ENCODE peak calls at places on chromosome 9, in eight cellular contexts. T, J, N, D, W, O, V and F are unnamed samples.

GRCh38 chr9:123058834-123059233 is 25.4 kb downstream of the GPR21 start:
- DNase-seq in T (no peak), J (peak; percentile 60), N (no peak), D (no peak), W (peak; percentile 65), O (peak; percentile 59), V (no peak), F (peak; percentile 24)

GRCh38 chr9:27714388-27714787 is 141.1 kb upstream of the C9orf72 start:
- DNase-seq in T (no peak), J (peak; percentile 7), N (no peak), D (no peak), W (no peak), O (no peak), V (no peak), F (no peak)

GRCh38 chr9:129164246-129164930 is 13.7 kb downstream of the IER5L start:
- DNase-seq in T (no peak), J (no peak), N (peak; percentile 49), D (peak; percentile 62), W (peak; percentile 53), O (no peak), V (no peak), F (peak; percentile 49)

GRCh38 chr9:110156902-110157301 is 51.1 kb downstream of the C9orf152 start:
- DNase-seq in T (peak; percentile 43), J (no peak), N (no peak), D (peak; percentile 26), W (no peak), O (no peak), V (no peak), F (peak; percentile 62)

GRCh38 chr9:16526380-16526779 is 344.1 kb downstream of the BNC2 start:
- DNase-seq in T (no peak), J (peak; percentile 55), N (no peak), D (no peak), W (peak; percentile 77), O (no peak), V (no peak), F (peak; percentile 82)

GRCh38 chr9:131590907-131591844 is 45.9 kb downstream of the PRRT1B start:
- DNase-seq in T (peak; percentile 84), J (peak; percentile 78), N (peak; percentile 81), D (peak; percentile 85), W (peak; percentile 70), O (peak; percentile 80), V (peak; percentile 92), F (peak; percentile 47)

GRCh38 chr9:95127249-95128176 is 190.0 kb downstream of the FANCC start:
- DNase-seq in T (peak; percentile 71), J (peak; percentile 74), N (peak; percentile 88), D (peak; percentile 87), W (peak; percentile 71), O (peak; percentile 78), V (peak; percentile 90), F (peak; percentile 52)

GRCh38 chr9:33186457-33187168 is 19.5 kb upstream of the B4GALT1 start:
- DNase-seq in T (no peak), J (no peak), N (no peak), D (peak; percentile 38), W (peak; percentile 67), O (no peak), V (no peak), F (no peak)

GRCh38 chr9:119257592-119257991 is 111.6 kb downstream of the BRINP1 start:
- DNase-seq in T (no peak), J (no peak), N (no peak), D (no peak), W (no peak), O (no peak), V (no peak), F (no peak)

GRCh38 chr9:87581949-87582637 is 84.4 kb downstream of the DAPK1 start:
- DNase-seq in T (no peak), J (no peak), N (no peak), D (no peak), W (no peak), O (no peak), V (no peak), F (no peak)

GRCh38 chr9:133701981-133702797 is 36.0 kb downstream of the SARDH start:
- DNase-seq in T (peak; percentile 65), J (no peak), N (peak; percentile 13), D (peak; percentile 32), W (peak; percentile 15), O (no peak), V (peak; percentile 61), F (peak; percentile 15)

GRCh38 chr9:20070336-20070735 is 281.5 kb upstream of the SLC24A2 start:
- DNase-seq in T (no peak), J (no peak), N (no peak), D (no peak), W (no peak), O (no peak), V (no peak), F (peak; percentile 27)

GRCh38 chr9:6894135-6894534 is 136.4 kb downstream of the KDM4C start:
- DNase-seq in T (no peak), J (no peak), N (no peak), D (no peak), W (no peak), O (no peak), V (no peak), F (no peak)

GRCh38 chr9:95137587-95138145 is 179.8 kb downstream of the FANCC start:
- DNase-seq in T (no peak), J (no peak), N (no peak), D (no peak), W (no peak), O (no peak), V (no peak), F (no peak)

GRCh38 chr9:72982161-72982799 is 29.4 kb upstream of the ALDH1A1 start:
- DNase-seq in T (no peak), J (no peak), N (no peak), D (no peak), W (no peak), O (no peak), V (no peak), F (no peak)

GRCh38 chr9:127104465-127105311 is 17.7 kb downstream of the ANGPTL2 start:
- DNase-seq in T (no peak), J (no peak), N (no peak), D (no peak), W (peak; percentile 32), O (no peak), V (no peak), F (no peak)
- H3K4me1 ChIP-seq in T (no peaks in the 10 kb centered on the region), J (no peaks in the 10 kb centered on the region), N (peaks cover 15% of the 10 kb centered on the region), D (peaks cover 6% of the 10 kb centered on the region), W (peaks cover 22% of the 10 kb centered on the region), O (peaks cover 8% of the 10 kb centered on the region), V (peaks cover 2% of the 10 kb centered on the region), F (no peaks in the 10 kb centered on the region)

DNA sequence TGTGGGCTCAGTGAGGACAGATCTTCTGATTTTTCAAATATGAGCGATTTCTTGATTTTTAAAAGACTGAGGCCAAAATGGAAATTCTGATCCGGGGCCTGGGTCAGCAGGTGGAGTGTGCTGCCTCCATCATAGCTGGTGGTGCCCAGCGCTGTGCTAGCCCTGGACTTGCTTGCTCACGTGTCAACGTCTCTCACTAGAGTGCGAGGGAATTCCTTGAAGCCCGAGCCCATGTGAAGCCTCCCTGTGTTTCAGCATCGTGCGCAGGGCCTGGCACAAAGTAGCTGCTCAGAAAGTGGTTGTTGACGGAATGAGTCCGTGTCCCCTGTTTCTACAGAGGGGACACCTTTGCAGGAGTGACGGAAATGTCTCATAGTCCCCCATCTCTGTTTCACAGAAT is 50.5 kb downstream of the RGS3 start:
- DNase-seq in T (no peak), J (no peak), N (no peak), D (no peak), W (no peak), O (no peak), V (no peak), F (no peak)
- H3K4me1 ChIP-seq in T (peaks cover 9% of the 10 kb centered on the region), J (no peaks in the 10 kb centered on the region), N (peaks cover 13% of the 10 kb centered on the region), D (peaks cover 25% of the 10 kb centered on the region), W (peaks cover 18% of the 10 kb centered on the region), O (peaks cover 10% of the 10 kb centered on the region), V (no peaks in the 10 kb centered on the region), F (peaks cover 20% of the 10 kb centered on the region)

GRCh38 chr9:125649826-125650225 is 57.2 kb downstream of the MAPKAP1 start:
- DNase-seq in T (no peak), J (no peak), N (no peak), D (no peak), W (no peak), O (no peak), V (no peak), F (no peak)

GRCh38 chr9:125651907-125652306 is 55.1 kb downstream of the MAPKAP1 start:
- DNase-seq in T (no peak), J (no peak), N (no peak), D (no peak), W (no peak), O (no peak), V (no peak), F (no peak)

GRCh38 chr9:125648294-125648693 is 58.7 kb downstream of the MAPKAP1 start:
- DNase-seq in T (no peak), J (no peak), N (no peak), D (no peak), W (no peak), O (no peak), V (no peak), F (no peak)

GRCh38 chr9:125650271-125650737 is 56.7 kb downstream of the MAPKAP1 start:
- DNase-seq in T (no peak), J (peak; percentile 66), N (no peak), D (no peak), W (peak; percentile 46), O (no peak), V (no peak), F (peak; percentile 64)

DNA sequence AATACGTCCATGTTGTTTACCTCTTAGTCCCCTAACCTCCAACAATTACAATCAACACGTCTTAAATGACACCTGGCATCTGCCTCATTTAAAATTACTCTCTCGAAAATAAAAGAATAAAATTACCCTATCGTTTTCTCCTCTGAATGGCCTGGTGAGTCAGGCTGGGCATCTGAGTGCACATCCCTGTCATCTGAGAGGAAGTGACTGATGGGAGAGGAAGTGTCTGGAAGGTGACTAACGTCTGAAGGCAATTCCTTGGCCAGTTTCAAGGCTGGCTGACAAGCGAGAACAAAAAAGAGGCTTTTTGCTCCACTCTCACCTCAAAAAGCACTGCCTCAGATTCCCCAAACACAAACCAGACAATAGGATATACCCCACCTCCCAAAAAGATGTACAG is 57.7 kb downstream of the MAPKAP1 start:
- DNase-seq in T (peak; percentile 26), J (peak; percentile 85), N (peak; percentile 27), D (no peak), W (peak; percentile 86), O (no peak), V (no peak), F (peak; percentile 88)
- H3K4me1 ChIP-seq in T (peaks cover 20% of the 10 kb centered on the region), J (peaks cover 28% of the 10 kb centered on the region), N (peaks cover 43% of the 10 kb centered on the region), D (peaks cover 6% of the 10 kb centered on the region), W (peaks cover 22% of the 10 kb centered on the region), O (peaks cover 2% of the 10 kb centered on the region), V (peaks cover 22% of the 10 kb centered on the region), F (peaks cover 40% of the 10 kb centered on the region)

GRCh38 chr9:124373386-124373785 is 41.9 kb downstream of the PSMB7 start:
- DNase-seq in T (no peak), J (no peak), N (no peak), D (no peak), W (no peak), O (no peak), V (no peak), F (no peak)

GRCh38 chr9:124377551-124377950 is 37.7 kb downstream of the PSMB7 start:
- DNase-seq in T (no peak), J (no peak), N (no peak), D (no peak), W (no peak), O (no peak), V (no peak), F (no peak)

GRCh38 chr9:124373851-124374250 is 41.4 kb downstream of the PSMB7 start:
- DNase-seq in T (no peak), J (no peak), N (no peak), D (no peak), W (no peak), O (no peak), V (no peak), F (no peak)

GRCh38 chr9:124377985-124378384 is 37.3 kb downstream of the PSMB7 start:
- DNase-seq in T (no peak), J (no peak), N (no peak), D (no peak), W (no peak), O (no peak), V (no peak), F (no peak)

GRCh38 chr9:124376329-124376728 is 38.9 kb downstream of the PSMB7 start:
- DNase-seq in T (no peak), J (no peak), N (no peak), D (no peak), W (no peak), O (no peak), V (no peak), F (no peak)
- H3K4me1 ChIP-seq in T (no peaks in the 10 kb centered on the region), J (no peaks in the 10 kb centered on the region), N (peaks cover 46% of the 10 kb centered on the region), D (no peaks in the 10 kb centered on the region), W (peaks cover 7% of the 10 kb centered on the region), O (peaks cover 1% of the 10 kb centered on the region), V (peaks cover 3% of the 10 kb centered on the region), F (peaks cover 5% of the 10 kb centered on the region)